ENCODE peak calls at places on chromosomes 7 and 10, in six cellular contexts. One of them, this sample, is unnamed.

GRCh38 chr7:68038621-68039314 is 1042.1 kb downstream of the TYW1 start:
- DNase-seq in activated T-helper 1 cell treated with anti-CD3 and anti-CD28 coated beads, Interleukin-12 subunit alpha, Interleukin-12 subunit beta, Interleukin-2, Interleukin-4 antibody, amounts not matched to agents 30 ng/mL and 10 ng/mL and 1 ng/mL, durations not matched to agents 14 hours and 24 hours and 36 hours: no peak
- DNase-seq in GM19239: no peak
- DNase-seq in activated CD8-positive, alpha-beta memory T cell treated with anti-CD3 and anti-CD28 coated beads, Interleukin-2, amount 50 U/mL, for 48 hours: no peak
- DNase-seq in endothelial cell: no peak
- DNase-seq in skeletal muscle cell: peak
- DNase-seq in this sample: no peak

GRCh38 chr10:16686081-16686902 is 130.9 kb downstream of the RSU1 start:
- DNase-seq in activated T-helper 1 cell treated with anti-CD3 and anti-CD28 coated beads, Interleukin-12 subunit alpha, Interleukin-12 subunit beta, Interleukin-2, Interleukin-4 antibody, amounts not matched to agents 30 ng/mL and 10 ng/mL and 1 ng/mL, durations not matched to agents 14 hours and 24 hours and 36 hours: no peak
- DNase-seq in GM19239: no peak
- DNase-seq in activated CD8-positive, alpha-beta memory T cell treated with anti-CD3 and anti-CD28 coated beads, Interleukin-2, amount 50 U/mL, for 48 hours: no peak
- DNase-seq in endothelial cell: no peak
- DNase-seq in skeletal muscle cell: no peak
- DNase-seq in this sample: no peak

GRCh38 chr7:123666492-123666891 is 10.8 kb downstream of the LMOD2 start:
- DNase-seq in activated T-helper 1 cell treated with anti-CD3 and anti-CD28 coated beads, Interleukin-12 subunit alpha, Interleukin-12 subunit beta, Interleukin-2, Interleukin-4 antibody, amounts not matched to agents 30 ng/mL and 10 ng/mL and 1 ng/mL, durations not matched to agents 14 hours and 24 hours and 36 hours: no peak
- DNase-seq in GM19239: no peak
- DNase-seq in activated CD8-positive, alpha-beta memory T cell treated with anti-CD3 and anti-CD28 coated beads, Interleukin-2, amount 50 U/mL, for 48 hours: no peak
- DNase-seq in endothelial cell: no peak
- DNase-seq in skeletal muscle cell: no peak
- DNase-seq in this sample: no peak

GRCh38 chr7:44269943-44270493 is 55.4 kb downstream of the CAMK2B start:
- DNase-seq in activated T-helper 1 cell treated with anti-CD3 and anti-CD28 coated beads, Interleukin-12 subunit alpha, Interleukin-12 subunit beta, Interleukin-2, Interleukin-4 antibody, amounts not matched to agents 30 ng/mL and 10 ng/mL and 1 ng/mL, durations not matched to agents 14 hours and 24 hours and 36 hours: no peak
- DNase-seq in GM19239: no peak
- DNase-seq in activated CD8-positive, alpha-beta memory T cell treated with anti-CD3 and anti-CD28 coated beads, Interleukin-2, amount 50 U/mL, for 48 hours: no peak
- DNase-seq in endothelial cell: no peak
- DNase-seq in skeletal muscle cell: no peak
- DNase-seq in this sample: no peak

GRCh38 chr7:108586274-108586710 is 16.6 kb downstream of the DNAJB9 start:
- DNase-seq in activated T-helper 1 cell treated with anti-CD3 and anti-CD28 coated beads, Interleukin-12 subunit alpha, Interleukin-12 subunit beta, Interleukin-2, Interleukin-4 antibody, amounts not matched to agents 30 ng/mL and 10 ng/mL and 1 ng/mL, durations not matched to agents 14 hours and 24 hours and 36 hours: no peak
- DNase-seq in GM19239: no peak
- DNase-seq in activated CD8-positive, alpha-beta memory T cell treated with anti-CD3 and anti-CD28 coated beads, Interleukin-2, amount 50 U/mL, for 48 hours: no peak
- DNase-seq in endothelial cell: no peak
- DNase-seq in skeletal muscle cell: no peak
- DNase-seq in this sample: no peak

GRCh38 chr7:99860281-99861127 is 16.3 kb downstream of the OR2AE1 start:
- DNase-seq in activated T-helper 1 cell treated with anti-CD3 and anti-CD28 coated beads, Interleukin-12 subunit alpha, Interleukin-12 subunit beta, Interleukin-2, Interleukin-4 antibody, amounts not matched to agents 30 ng/mL and 10 ng/mL and 1 ng/mL, durations not matched to agents 14 hours and 24 hours and 36 hours: no peak
- DNase-seq in GM19239: no peak
- DNase-seq in activated CD8-positive, alpha-beta memory T cell treated with anti-CD3 and anti-CD28 coated beads, Interleukin-2, amount 50 U/mL, for 48 hours: no peak
- DNase-seq in endothelial cell: no peak
- DNase-seq in skeletal muscle cell: peak
- DNase-seq in this sample: no peak

GRCh38 chr10:99976886-99977391 is 32.8 kb downstream of the DNMBP start:
- DNase-seq in activated T-helper 1 cell treated with anti-CD3 and anti-CD28 coated beads, Interleukin-12 subunit alpha, Interleukin-12 subunit beta, Interleukin-2, Interleukin-4 antibody, amounts not matched to agents 30 ng/mL and 10 ng/mL and 1 ng/mL, durations not matched to agents 14 hours and 24 hours and 36 hours: no peak
- DNase-seq in GM19239: no peak
- DNase-seq in activated CD8-positive, alpha-beta memory T cell treated with anti-CD3 and anti-CD28 coated beads, Interleukin-2, amount 50 U/mL, for 48 hours: no peak
- DNase-seq in endothelial cell: no peak
- DNase-seq in skeletal muscle cell: peak
- DNase-seq in this sample: no peak

GRCh38 chr10:17910144-17910789 is 41.5 kb upstream of the SLC39A12 start:
- DNase-seq in activated T-helper 1 cell treated with anti-CD3 and anti-CD28 coated beads, Interleukin-12 subunit alpha, Interleukin-12 subunit beta, Interleukin-2, Interleukin-4 antibody, amounts not matched to agents 30 ng/mL and 10 ng/mL and 1 ng/mL, durations not matched to agents 14 hours and 24 hours and 36 hours: no peak
- DNase-seq in GM19239: peak
- DNase-seq in activated CD8-positive, alpha-beta memory T cell treated with anti-CD3 and anti-CD28 coated beads, Interleukin-2, amount 50 U/mL, for 48 hours: no peak
- DNase-seq in endothelial cell: peak
- DNase-seq in skeletal muscle cell: peak
- DNase-seq in this sample: no peak

GRCh38 chr10:62037166-62037831 is 135.8 kb downstream of the ARID5B start:
- DNase-seq in activated T-helper 1 cell treated with anti-CD3 and anti-CD28 coated beads, Interleukin-12 subunit alpha, Interleukin-12 subunit beta, Interleukin-2, Interleukin-4 antibody, amounts not matched to agents 30 ng/mL and 10 ng/mL and 1 ng/mL, durations not matched to agents 14 hours and 24 hours and 36 hours: no peak
- DNase-seq in GM19239: no peak
- DNase-seq in activated CD8-positive, alpha-beta memory T cell treated with anti-CD3 and anti-CD28 coated beads, Interleukin-2, amount 50 U/mL, for 48 hours: no peak
- DNase-seq in endothelial cell: no peak
- DNase-seq in skeletal muscle cell: no peak
- DNase-seq in this sample: no peak

GRCh38 chr10:127906548-127907377 is at the start of gene PTPRE:
- DNase-seq in activated T-helper 1 cell treated with anti-CD3 and anti-CD28 coated beads, Interleukin-12 subunit alpha, Interleukin-12 subunit beta, Interleukin-2, Interleukin-4 antibody, amounts not matched to agents 30 ng/mL and 10 ng/mL and 1 ng/mL, durations not matched to agents 14 hours and 24 hours and 36 hours: peak
- DNase-seq in GM19239: peak
- DNase-seq in activated CD8-positive, alpha-beta memory T cell treated with anti-CD3 and anti-CD28 coated beads, Interleukin-2, amount 50 U/mL, for 48 hours: peak
- DNase-seq in endothelial cell: peak
- DNase-seq in skeletal muscle cell: no peak
- DNase-seq in this sample: peak

GRCh38 chr10:63700935-63701263 is 179.7 kb downstream of the REEP3 start:
- DNase-seq in activated T-helper 1 cell treated with anti-CD3 and anti-CD28 coated beads, Interleukin-12 subunit alpha, Interleukin-12 subunit beta, Interleukin-2, Interleukin-4 antibody, amounts not matched to agents 30 ng/mL and 10 ng/mL and 1 ng/mL, durations not matched to agents 14 hours and 24 hours and 36 hours: no peak
- DNase-seq in GM19239: no peak
- DNase-seq in activated CD8-positive, alpha-beta memory T cell treated with anti-CD3 and anti-CD28 coated beads, Interleukin-2, amount 50 U/mL, for 48 hours: no peak
- DNase-seq in endothelial cell: no peak
- DNase-seq in skeletal muscle cell: no peak
- DNase-seq in this sample: no peak

GRCh38 chr10:5532231-5532605 is 7.5 kb downstream of the CALML3 start:
- DNase-seq in activated T-helper 1 cell treated with anti-CD3 and anti-CD28 coated beads, Interleukin-12 subunit alpha, Interleukin-12 subunit beta, Interleukin-2, Interleukin-4 antibody, amounts not matched to agents 30 ng/mL and 10 ng/mL and 1 ng/mL, durations not matched to agents 14 hours and 24 hours and 36 hours: no peak
- DNase-seq in GM19239: no peak
- DNase-seq in activated CD8-positive, alpha-beta memory T cell treated with anti-CD3 and anti-CD28 coated beads, Interleukin-2, amount 50 U/mL, for 48 hours: peak
- DNase-seq in endothelial cell: no peak
- DNase-seq in skeletal muscle cell: no peak
- DNase-seq in this sample: no peak

GRCh38 chr10:90751107-90751997 is 106.5 kb downstream of the HTR7 start:
- DNase-seq in activated T-helper 1 cell treated with anti-CD3 and anti-CD28 coated beads, Interleukin-12 subunit alpha, Interleukin-12 subunit beta, Interleukin-2, Interleukin-4 antibody, amounts not matched to agents 30 ng/mL and 10 ng/mL and 1 ng/mL, durations not matched to agents 14 hours and 24 hours and 36 hours: peak
- DNase-seq in GM19239: peak
- DNase-seq in activated CD8-positive, alpha-beta memory T cell treated with anti-CD3 and anti-CD28 coated beads, Interleukin-2, amount 50 U/mL, for 48 hours: no peak
- DNase-seq in endothelial cell: peak
- DNase-seq in skeletal muscle cell: no peak
- DNase-seq in this sample: no peak

GRCh38 chr7:5661941-5662340 is 119.5 kb downstream of the RNF216 start:
- DNase-seq in activated T-helper 1 cell treated with anti-CD3 and anti-CD28 coated beads, Interleukin-12 subunit alpha, Interleukin-12 subunit beta, Interleukin-2, Interleukin-4 antibody, amounts not matched to agents 30 ng/mL and 10 ng/mL and 1 ng/mL, durations not matched to agents 14 hours and 24 hours and 36 hours: no peak
- DNase-seq in GM19239: peak
- DNase-seq in activated CD8-positive, alpha-beta memory T cell treated with anti-CD3 and anti-CD28 coated beads, Interleukin-2, amount 50 U/mL, for 48 hours: no peak
- DNase-seq in endothelial cell: peak
- DNase-seq in skeletal muscle cell: no peak
- DNase-seq in this sample: no peak

GRCh38 chr10:119305860-119306513 is 98.6 kb downstream of the GRK5 start:
- DNase-seq in activated T-helper 1 cell treated with anti-CD3 and anti-CD28 coated beads, Interleukin-12 subunit alpha, Interleukin-12 subunit beta, Interleukin-2, Interleukin-4 antibody, amounts not matched to agents 30 ng/mL and 10 ng/mL and 1 ng/mL, durations not matched to agents 14 hours and 24 hours and 36 hours: peak
- DNase-seq in GM19239: peak
- DNase-seq in activated CD8-positive, alpha-beta memory T cell treated with anti-CD3 and anti-CD28 coated beads, Interleukin-2, amount 50 U/mL, for 48 hours: peak
- DNase-seq in endothelial cell: no peak
- DNase-seq in skeletal muscle cell: peak
- DNase-seq in this sample: no peak

GRCh38 chr10:11171452-11171851 is 153.8 kb downstream of the CELF2 start:
- DNase-seq in activated T-helper 1 cell treated with anti-CD3 and anti-CD28 coated beads, Interleukin-12 subunit alpha, Interleukin-12 subunit beta, Interleukin-2, Interleukin-4 antibody, amounts not matched to agents 30 ng/mL and 10 ng/mL and 1 ng/mL, durations not matched to agents 14 hours and 24 hours and 36 hours: no peak
- DNase-seq in GM19239: no peak
- DNase-seq in activated CD8-positive, alpha-beta memory T cell treated with anti-CD3 and anti-CD28 coated beads, Interleukin-2, amount 50 U/mL, for 48 hours: no peak
- DNase-seq in endothelial cell: no peak
- DNase-seq in skeletal muscle cell: no peak
- DNase-seq in this sample: no peak

GRCh38 chr10:88042162-88043100 is 179.0 kb downstream of the PTEN start:
- DNase-seq in activated T-helper 1 cell treated with anti-CD3 and anti-CD28 coated beads, Interleukin-12 subunit alpha, Interleukin-12 subunit beta, Interleukin-2, Interleukin-4 antibody, amounts not matched to agents 30 ng/mL and 10 ng/mL and 1 ng/mL, durations not matched to agents 14 hours and 24 hours and 36 hours: no peak
- DNase-seq in GM19239: no peak
- DNase-seq in activated CD8-positive, alpha-beta memory T cell treated with anti-CD3 and anti-CD28 coated beads, Interleukin-2, amount 50 U/mL, for 48 hours: no peak
- DNase-seq in endothelial cell: no peak
- DNase-seq in skeletal muscle cell: peak
- DNase-seq in this sample: no peak

GRCh38 chr7:95608344-95609173 is 12.2 kb upstream of the PDK4 start:
- DNase-seq in activated T-helper 1 cell treated with anti-CD3 and anti-CD28 coated beads, Interleukin-12 subunit alpha, Interleukin-12 subunit beta, Interleukin-2, Interleukin-4 antibody, amounts not matched to agents 30 ng/mL and 10 ng/mL and 1 ng/mL, durations not matched to agents 14 hours and 24 hours and 36 hours: no peak
- DNase-seq in GM19239: peak
- DNase-seq in activated CD8-positive, alpha-beta memory T cell treated with anti-CD3 and anti-CD28 coated beads, Interleukin-2, amount 50 U/mL, for 48 hours: no peak
- DNase-seq in endothelial cell: peak
- DNase-seq in skeletal muscle cell: peak
- DNase-seq in this sample: peak

GRCh38 chr7:45863715-45864114 is 9.2 kb downstream of the CCDC201 start:
- DNase-seq in activated T-helper 1 cell treated with anti-CD3 and anti-CD28 coated beads, Interleukin-12 subunit alpha, Interleukin-12 subunit beta, Interleukin-2, Interleukin-4 antibody, amounts not matched to agents 30 ng/mL and 10 ng/mL and 1 ng/mL, durations not matched to agents 14 hours and 24 hours and 36 hours: no peak
- DNase-seq in GM19239: no peak
- DNase-seq in activated CD8-positive, alpha-beta memory T cell treated with anti-CD3 and anti-CD28 coated beads, Interleukin-2, amount 50 U/mL, for 48 hours: no peak
- DNase-seq in endothelial cell: peak
- DNase-seq in skeletal muscle cell: no peak
- DNase-seq in this sample: no peak

GRCh38 chr10:22655312-22655973 is 58.9 kb downstream of the PIP4K2A start:
- DNase-seq in activated T-helper 1 cell treated with anti-CD3 and anti-CD28 coated beads, Interleukin-12 subunit alpha, Interleukin-12 subunit beta, Interleukin-2, Interleukin-4 antibody, amounts not matched to agents 30 ng/mL and 10 ng/mL and 1 ng/mL, durations not matched to agents 14 hours and 24 hours and 36 hours: no peak
- DNase-seq in GM19239: no peak
- DNase-seq in activated CD8-positive, alpha-beta memory T cell treated with anti-CD3 and anti-CD28 coated beads, Interleukin-2, amount 50 U/mL, for 48 hours: no peak
- DNase-seq in endothelial cell: no peak
- DNase-seq in skeletal muscle cell: peak
- DNase-seq in this sample: no peak

GRCh38 chr10:49076319-49076718 is 39.0 kb downstream of the VSTM4 start:
- DNase-seq in activated T-helper 1 cell treated with anti-CD3 and anti-CD28 coated beads, Interleukin-12 subunit alpha, Interleukin-12 subunit beta, Interleukin-2, Interleukin-4 antibody, amounts not matched to agents 30 ng/mL and 10 ng/mL and 1 ng/mL, durations not matched to agents 14 hours and 24 hours and 36 hours: no peak
- DNase-seq in GM19239: no peak
- DNase-seq in activated CD8-positive, alpha-beta memory T cell treated with anti-CD3 and anti-CD28 coated beads, Interleukin-2, amount 50 U/mL, for 48 hours: peak
- DNase-seq in endothelial cell: no peak
- DNase-seq in skeletal muscle cell: no peak
- DNase-seq in this sample: no peak

GRCh38 chr10:71748671-71749191 is 24.6 kb downstream of the VSIR start:
- DNase-seq in activated T-helper 1 cell treated with anti-CD3 and anti-CD28 coated beads, Interleukin-12 subunit alpha, Interleukin-12 subunit beta, Interleukin-2, Interleukin-4 antibody, amounts not matched to agents 30 ng/mL and 10 ng/mL and 1 ng/mL, durations not matched to agents 14 hours and 24 hours and 36 hours: peak
- DNase-seq in GM19239: peak
- DNase-seq in activated CD8-positive, alpha-beta memory T cell treated with anti-CD3 and anti-CD28 coated beads, Interleukin-2, amount 50 U/mL, for 48 hours: peak
- DNase-seq in endothelial cell: peak
- DNase-seq in skeletal muscle cell: no peak
- DNase-seq in this sample: no peak

GRCh38 chr10:36336315-36336714 is 694.2 kb upstream of the FZD8 start:
- DNase-seq in activated T-helper 1 cell treated with anti-CD3 and anti-CD28 coated beads, Interleukin-12 subunit alpha, Interleukin-12 subunit beta, Interleukin-2, Interleukin-4 antibody, amounts not matched to agents 30 ng/mL and 10 ng/mL and 1 ng/mL, durations not matched to agents 14 hours and 24 hours and 36 hours: no peak
- DNase-seq in GM19239: no peak
- DNase-seq in activated CD8-positive, alpha-beta memory T cell treated with anti-CD3 and anti-CD28 coated beads, Interleukin-2, amount 50 U/mL, for 48 hours: no peak
- DNase-seq in endothelial cell: no peak
- DNase-seq in skeletal muscle cell: no peak
- DNase-seq in this sample: no peak

GRCh38 chr7:127822822-127823508 is 171.0 kb downstream of the SND1 start:
- DNase-seq in activated T-helper 1 cell treated with anti-CD3 and anti-CD28 coated beads, Interleukin-12 subunit alpha, Interleukin-12 subunit beta, Interleukin-2, Interleukin-4 antibody, amounts not matched to agents 30 ng/mL and 10 ng/mL and 1 ng/mL, durations not matched to agents 14 hours and 24 hours and 36 hours: no peak
- DNase-seq in GM19239: no peak
- DNase-seq in activated CD8-positive, alpha-beta memory T cell treated with anti-CD3 and anti-CD28 coated beads, Interleukin-2, amount 50 U/mL, for 48 hours: no peak
- DNase-seq in endothelial cell: peak
- DNase-seq in skeletal muscle cell: no peak
- DNase-seq in this sample: no peak

GRCh38 chr7:100867040-100867795 is at the start of gene TRIP6:
- DNase-seq in activated T-helper 1 cell treated with anti-CD3 and anti-CD28 coated beads, Interleukin-12 subunit alpha, Interleukin-12 subunit beta, Interleukin-2, Interleukin-4 antibody, amounts not matched to agents 30 ng/mL and 10 ng/mL and 1 ng/mL, durations not matched to agents 14 hours and 24 hours and 36 hours: peak
- DNase-seq in GM19239: peak
- DNase-seq in activated CD8-positive, alpha-beta memory T cell treated with anti-CD3 and anti-CD28 coated beads, Interleukin-2, amount 50 U/mL, for 48 hours: peak
- DNase-seq in endothelial cell: peak
- DNase-seq in skeletal muscle cell: peak
- DNase-seq in this sample: no peak

GRCh38 chr7:415646-416525 is 103.8 kb downstream of the PDGFA start:
- DNase-seq in activated T-helper 1 cell treated with anti-CD3 and anti-CD28 coated beads, Interleukin-12 subunit alpha, Interleukin-12 subunit beta, Interleukin-2, Interleukin-4 antibody, amounts not matched to agents 30 ng/mL and 10 ng/mL and 1 ng/mL, durations not matched to agents 14 hours and 24 hours and 36 hours: no peak
- DNase-seq in GM19239: no peak
- DNase-seq in activated CD8-positive, alpha-beta memory T cell treated with anti-CD3 and anti-CD28 coated beads, Interleukin-2, amount 50 U/mL, for 48 hours: no peak
- DNase-seq in endothelial cell: no peak
- DNase-seq in skeletal muscle cell: no peak
- DNase-seq in this sample: no peak

GRCh38 chr7:129615018-129615417 is 3.5 kb downstream of the NRF1 start:
- DNase-seq in activated T-helper 1 cell treated with anti-CD3 and anti-CD28 coated beads, Interleukin-12 subunit alpha, Interleukin-12 subunit beta, Interleukin-2, Interleukin-4 antibody, amounts not matched to agents 30 ng/mL and 10 ng/mL and 1 ng/mL, durations not matched to agents 14 hours and 24 hours and 36 hours: peak
- DNase-seq in GM19239: no peak
- DNase-seq in activated CD8-positive, alpha-beta memory T cell treated with anti-CD3 and anti-CD28 coated beads, Interleukin-2, amount 50 U/mL, for 48 hours: no peak
- DNase-seq in endothelial cell: no peak
- DNase-seq in skeletal muscle cell: peak
- DNase-seq in this sample: no peak

GRCh38 chr7:2657208-2657607 is 25.4 kb downstream of the TTYH3 start:
- DNase-seq in activated T-helper 1 cell treated with anti-CD3 and anti-CD28 coated beads, Interleukin-12 subunit alpha, Interleukin-12 subunit beta, Interleukin-2, Interleukin-4 antibody, amounts not matched to agents 30 ng/mL and 10 ng/mL and 1 ng/mL, durations not matched to agents 14 hours and 24 hours and 36 hours: no peak
- DNase-seq in GM19239: no peak
- DNase-seq in activated CD8-positive, alpha-beta memory T cell treated with anti-CD3 and anti-CD28 coated beads, Interleukin-2, amount 50 U/mL, for 48 hours: no peak
- DNase-seq in endothelial cell: no peak
- DNase-seq in skeletal muscle cell: no peak
- DNase-seq in this sample: no peak

GRCh38 chr7:157713591-157713990 is 376.8 kb downstream of the DNAJB6 start:
- DNase-seq in activated T-helper 1 cell treated with anti-CD3 and anti-CD28 coated beads, Interleukin-12 subunit alpha, Interleukin-12 subunit beta, Interleukin-2, Interleukin-4 antibody, amounts not matched to agents 30 ng/mL and 10 ng/mL and 1 ng/mL, durations not matched to agents 14 hours and 24 hours and 36 hours: no peak
- DNase-seq in GM19239: no peak
- DNase-seq in activated CD8-positive, alpha-beta memory T cell treated with anti-CD3 and anti-CD28 coated beads, Interleukin-2, amount 50 U/mL, for 48 hours: no peak
- DNase-seq in endothelial cell: no peak
- DNase-seq in skeletal muscle cell: no peak
- DNase-seq in this sample: no peak

This sample was measured in NCI-H1105.